ENCODE peak calls at places on chromosome 15, in four cellular contexts. S, E, O and F are unnamed samples.

GRCh38 chr15:42094512-42094963 is at the start of gene PLA2G4D:
- DNase-seq in S (no peak), E (no peak), O (no peak), F (no peak)

GRCh38 chr15:75359537-75360250 is 8.7 kb downstream of the MAN2C1 start:
- DNase-seq in S (no peak), E (no peak), O (no peak), F (no peak)

GRCh38 chr15:57696146-57696545 is 10.4 kb upstream of the POLR2M start:
- DNase-seq in S (no peak), E (no peak), O (no peak), F (no peak)

GRCh38 chr15:35481992-35482391 is 64.0 kb downstream of the DPH6 start:
- DNase-seq in S (peak; percentile 77), E (peak; percentile 29), O (no peak), F (peak; percentile 48)

GRCh38 chr15:26146162-26146561 is 283.0 kb upstream of the ATP10A start:
- DNase-seq in S (no peak), E (no peak), O (no peak), F (no peak)

GRCh38 chr15:64897345-64897985 is 14.2 kb upstream of the ANKDD1A start:
- DNase-seq in S (peak; percentile 51), E (no peak), O (peak; percentile 75), F (no peak)

GRCh38 chr15:69805248-69805953 is 292.3 kb downstream of the TLE3 start:
- DNase-seq in S (no peak), E (peak; percentile 79), O (no peak), F (no peak)

GRCh38 chr15:82044373-82045178 is 1.2 kb downstream of the MEX3B start:
- DNase-seq in S (peak; percentile 77), E (peak; percentile 10), O (peak; percentile 40), F (peak; percentile 47)

GRCh38 chr15:29631076-29632070 is 190.9 kb downstream of the TJP1 start:
- DNase-seq in S (peak; percentile 10), E (no peak), O (no peak), F (no peak)

GRCh38 chr15:68612533-68612932 is 33.7 kb downstream of the CORO2B start:
- DNase-seq in S (no peak), E (no peak), O (no peak), F (no peak)

GRCh38 chr15:77004189-77004588 is 9.3 kb downstream of the PSTPIP1 start:
- DNase-seq in S (no peak), E (no peak), O (peak; percentile 64), F (no peak)

GRCh38 chr15:26772588-26773484 is at the start of gene GABRB3:
- DNase-seq in S (no peak), E (peak; percentile 55), O (peak; percentile 27), F (peak; percentile 56)

GRCh38 chr15:100891316-100892012 is 11.8 kb downstream of the ALDH1A3 start:
- DNase-seq in S (no peak), E (no peak), O (no peak), F (no peak)

GRCh38 chr15:89675606-89676005 is 3.6 kb downstream of the PLIN1 start:
- DNase-seq in S (no peak), E (no peak), O (no peak), F (no peak)

GRCh38 chr15:61871926-61872522 is 188.2 kb downstream of the VPS13C start:
- DNase-seq in S (no peak), E (no peak), O (no peak), F (peak; percentile 7)
- TF ChIP-seq CTCF in S (peak; percentile 41), E (peak; percentile 53), O (peak; percentile 60), F (peak; percentile 55)

DNA sequence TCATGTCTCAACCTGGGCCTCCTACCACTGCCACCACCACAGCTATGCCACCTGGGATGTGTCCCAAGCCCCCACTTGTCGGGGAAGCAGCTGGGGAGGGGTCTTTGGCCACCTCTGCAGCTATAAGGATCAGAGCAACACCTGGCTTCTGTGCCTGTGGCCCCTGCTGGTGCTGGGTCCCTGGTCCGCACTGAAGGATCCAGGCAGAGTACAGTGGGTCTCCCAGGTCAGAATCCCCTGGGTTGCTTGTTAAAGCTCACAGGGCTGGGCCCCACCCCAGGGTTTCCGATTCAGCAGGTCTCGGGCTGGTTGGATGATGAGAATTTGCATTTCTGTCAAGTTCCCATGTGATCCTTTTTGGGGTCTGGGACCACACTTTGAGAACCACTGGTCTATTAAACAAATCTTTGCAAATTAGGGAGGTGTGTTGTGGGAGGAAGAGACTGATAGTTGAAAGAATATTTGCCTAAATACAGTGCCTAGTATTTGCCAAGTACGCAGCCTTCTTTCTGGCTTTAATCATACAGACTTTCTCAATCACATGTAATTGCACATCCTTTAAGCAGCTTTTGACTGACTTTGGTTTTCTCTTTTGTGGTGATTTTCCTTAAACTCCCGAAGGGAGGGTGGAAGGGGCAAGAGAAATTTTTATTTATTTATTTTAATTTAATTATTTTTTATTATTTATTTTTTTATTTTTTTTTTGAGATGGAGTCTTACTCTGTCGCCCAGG is 127.3 kb downstream of the IGF1R start:
- DNase-seq in S (no peak), E (no peak), O (no peak), F (no peak)
- H3K27ac ChIP-seq in S (no peak overlapping the region), E (no peak overlapping the region), O (no peak overlapping the region), F (no peak overlapping the region)

GRCh38 chr15:48334260-48334659 is 3.0 kb downstream of the DUT start:
- DNase-seq in S (no peak), E (no peak), O (no peak), F (no peak)
- TF ChIP-seq CTCF in S (no peak), E (no peak), O (no peak), F (no peak)

GRCh38 chr15:31330836-31331235 is 4.2 kb downstream of the KLF13 start:
- DNase-seq in S (no peak), E (no peak), O (no peak), F (no peak)

GRCh38 chr15:31330111-31330785 is 3.6 kb downstream of the KLF13 start:
- DNase-seq in S (no peak), E (no peak), O (no peak), F (no peak)

GRCh38 chr15:31328425-31328998 is 1.9 kb downstream of the KLF13 start:
- DNase-seq in S (peak; percentile 20), E (no peak), O (no peak), F (no peak)

GRCh38 chr15:31328999-31329639 is 2.5 kb downstream of the KLF13 start:
- DNase-seq in S (no peak), E (no peak), O (no peak), F (no peak)

GRCh38 chr15:31329640-31330010 is 3.0 kb downstream of the KLF13 start:
- DNase-seq in S (no peak), E (no peak), O (no peak), F (no peak)
- H3K27ac ChIP-seq in S (no peak overlapping the region), E (peak overlapping the region; percentile 97), O (peak overlapping the region; percentile 97), F (no peak overlapping the region)

DNA sequence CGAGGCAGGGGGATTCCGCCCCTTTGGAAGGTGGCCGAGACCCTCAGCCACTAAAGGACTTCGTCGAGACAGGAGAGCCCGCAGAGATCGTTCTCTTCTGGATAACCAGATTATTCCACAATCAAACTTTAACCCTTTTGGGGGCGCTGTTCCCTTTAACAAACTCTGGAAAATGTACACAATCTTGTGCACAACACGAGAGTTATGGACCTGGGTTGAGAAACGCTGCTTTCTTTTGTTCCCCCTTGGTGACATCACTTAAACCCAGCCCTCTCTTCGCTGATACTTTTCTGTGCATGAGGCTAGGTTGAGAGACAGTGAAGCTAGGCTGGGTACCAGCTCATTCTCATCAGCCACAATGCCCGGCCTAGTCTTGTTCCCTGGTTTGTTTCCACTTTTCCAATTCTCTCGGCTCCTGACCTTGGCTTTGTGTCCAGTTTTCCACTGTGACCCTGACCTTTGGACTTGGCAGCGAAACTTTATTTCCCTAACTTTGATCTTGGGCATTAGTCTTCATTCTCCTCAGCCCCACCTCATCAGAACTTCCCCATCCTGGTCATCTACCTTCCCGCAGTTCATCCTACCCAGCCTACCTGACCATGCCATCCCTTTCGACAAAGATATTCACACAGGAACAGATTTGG is 797 bp upstream of the ADPGK start:
- DNase-seq in S (peak; percentile 74), E (peak; percentile 66), O (no peak), F (peak; percentile 93)
- TF ChIP-seq CTCF in S (peak; percentile 67), E (peak; percentile 61), O (peak; percentile 59), F (peak; percentile 58)

DNA sequence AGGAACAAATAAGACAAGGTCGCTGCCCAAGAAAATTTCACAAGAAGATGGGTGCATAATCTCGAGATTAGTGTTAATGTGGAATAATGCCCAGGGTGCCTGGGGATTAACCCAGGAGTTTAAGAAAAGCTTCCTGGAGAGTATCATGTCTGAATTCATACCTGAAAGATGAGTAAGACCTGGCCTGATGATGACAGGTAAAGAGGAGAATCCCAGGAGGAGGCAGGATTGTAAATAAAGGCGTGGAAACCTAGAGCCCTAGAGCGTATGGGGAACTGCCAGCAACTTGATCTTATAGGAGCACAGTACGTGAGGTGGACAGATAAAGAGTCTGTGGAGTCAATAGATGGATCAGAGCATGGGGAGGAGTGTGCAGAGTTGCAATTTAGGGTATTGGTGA is 43.0 kb downstream of the ARRDC4 start:
- DNase-seq in S (no peak), E (no peak), O (no peak), F (no peak)
- H3K27ac ChIP-seq in S (no peak overlapping the region), E (no peak overlapping the region), O (no peak overlapping the region), F (no peak overlapping the region)